ENCODE peak calls at places on chromosomes 4 and X, in eight cellular contexts. V, U, N, X, B, E, A and W are unnamed samples.

GRCh38 chr4:73730292-73730691 is 10.1 kb upstream of the CXCL8 start:
- DNase-seq in A (no peak), V (no peak), N (no peak), E (no peak), U (no peak), X (no peak), B (no peak), W (no peak)

GRCh38 chr4:2942037-2942531 is 21.1 kb downstream of the NOP14 start:
- DNase-seq in A (no peak), U (no peak), X (no peak), V (no peak), N (no peak), E (no peak), B (no peak), W (no peak)

GRCh38 chr4:183171484-183172267 is 72.6 kb downstream of the WWC2 start:
- DNase-seq in E (peak; percentile 67), N (no peak), U (peak; percentile 25), A (no peak), X (no peak), B (no peak), V (no peak), W (peak; percentile 66)

GRCh38 chrX:108036298-108036973 is 8.4 kb upstream of the VSIG1 start:
- DNase-seq in E (peak; percentile 89), U (peak; percentile 93), B (no peak), V (peak; percentile 18), N (no peak), X (no peak), A (no peak), W (peak; percentile 97)

GRCh38 chr4:153241295-153241694 is 37.1 kb downstream of the TRIM2 start:
- DNase-seq in E (no peak), N (no peak), X (no peak), B (no peak), V (no peak), U (no peak), A (no peak), W (no peak)

GRCh38 chrX:97372006-97372766 is 488.5 kb downstream of the RPA4 start:
- DNase-seq in V (no peak), E (no peak), U (no peak), X (no peak), N (no peak), A (no peak), B (no peak), W (no peak)

GRCh38 chrX:140503714-140504351 is 1.0 kb downstream of the SOX3 start:
- DNase-seq in B (peak; percentile 40), U (peak; percentile 7), E (no peak), V (no peak), N (no peak), X (peak; percentile 49), A (peak; percentile 57), W (no peak)

GRCh38 chr4:119721878-119722277 is 93.3 kb upstream of the PDE5A start:
- DNase-seq in U (no peak), V (no peak), X (no peak), A (no peak), B (no peak), N (no peak), E (no peak), W (no peak)

GRCh38 chrX:55794420-55794819 is 76.9 kb downstream of the RRAGB start:
- DNase-seq in A (no peak), V (no peak), U (no peak), X (no peak), B (no peak), N (peak; percentile 73), E (no peak), W (no peak)

GRCh38 chr4:94390804-94391410 is 48.3 kb upstream of the HPGDS start:
- DNase-seq in B (no peak), E (peak; percentile 20), U (peak; percentile 4), V (peak; percentile 23), A (peak; percentile 20), N (no peak), X (no peak), W (peak; percentile 10)

GRCh38 chr4:177441061-177441802 is 1.0 kb downstream of the AGA start:
- DNase-seq in V (peak; percentile 16), B (no peak), A (peak; percentile 22), N (peak; percentile 17), X (peak; percentile 47), E (peak; percentile 23), U (peak; percentile 28), W (peak; percentile 35)

GRCh38 chrX:31540313-31540712 is 468.5 kb upstream of the FTHL17 start:
- DNase-seq in X (no peak), E (no peak), U (no peak), V (no peak), B (no peak), N (no peak), A (no peak), W (no peak)

GRCh38 chr4:67106846-67107467 is 438.3 kb downstream of the CENPC start:
- DNase-seq in A (no peak), X (no peak), E (no peak), V (no peak), N (no peak), B (no peak), U (no peak), W (no peak)

GRCh38 chrX:46587158-46587557 is 13.6 kb downstream of the CHST7 start:
- DNase-seq in A (no peak), N (peak; percentile 55), E (no peak), V (no peak), U (peak; percentile 66), X (no peak), B (no peak), W (no peak)

GRCh38 chr4:55475394-55476243 is 71.1 kb downstream of the CLOCK start:
- DNase-seq in V (no peak), U (peak; percentile 77), X (no peak), A (no peak), N (peak; percentile 4), E (no peak), B (no peak), W (no peak)

GRCh38 chr4:125306533-125306932 is 8.2 kb upstream of the FAT4 start:
- DNase-seq in X (no peak), A (no peak), V (no peak), B (no peak), U (no peak), N (no peak), E (no peak), W (no peak)

GRCh38 chr4:28449080-28449479 is 1588.4 kb downstream of the STIM2 start:
- DNase-seq in U (no peak), V (no peak), X (no peak), N (no peak), B (no peak), A (no peak), E (no peak), W (no peak)

GRCh38 chr4:184420881-184421416 is 53.4 kb downstream of the IRF2 start:
- DNase-seq in X (no peak), U (no peak), A (no peak), V (no peak), B (no peak), E (no peak), N (peak; percentile 82), W (no peak)

GRCh38 chr4:184421558-184422155 is 52.7 kb downstream of the IRF2 start:
- DNase-seq in V (no peak), U (no peak), B (no peak), N (peak; percentile 46), A (no peak), E (no peak), X (no peak), W (no peak)

GRCh38 chr4:184424279-184424678 is 50.1 kb downstream of the IRF2 start:
- DNase-seq in V (no peak), N (no peak), X (no peak), A (no peak), U (no peak), E (no peak), B (no peak), W (no peak)

GRCh38 chr4:184423003-184423686 is 51.2 kb downstream of the IRF2 start:
- DNase-seq in N (no peak), E (no peak), V (no peak), B (no peak), U (no peak), A (no peak), X (no peak), W (no peak)

DNA sequence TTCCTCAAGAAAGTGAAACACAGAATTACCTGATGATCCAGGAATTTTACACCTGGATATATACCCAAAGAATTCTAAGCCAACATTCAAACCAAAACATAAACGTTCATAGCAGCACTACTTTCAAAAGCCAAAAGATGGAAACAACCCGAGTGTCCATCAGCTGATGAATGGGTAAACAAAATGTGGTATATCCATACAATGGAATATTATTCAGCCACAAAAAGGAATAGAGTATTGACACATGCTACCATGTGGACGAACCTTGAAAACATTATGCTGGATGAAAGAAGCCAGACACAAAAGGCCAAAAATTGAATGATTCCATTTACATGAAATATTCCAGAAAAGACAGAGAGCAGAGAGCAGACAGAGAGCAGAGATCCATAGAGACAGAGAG is 52.0 kb downstream of the IRF2 start:
- DNase-seq in A (no peak), U (no peak), X (no peak), N (no peak), E (no peak), V (no peak), B (no peak), W (no peak)
- TF ChIP-seq USF2 in A (no peak), U (no peak), X (no peak), N (no peak), E (no peak), V (no peak), B (no peak), W (no peak)

GRCh38 chr4:57373971-57374370 is 263.8 kb upstream of the IGFBP7 start:
- DNase-seq in B (no peak), X (no peak), E (no peak), U (no peak), V (no peak), A (no peak), N (no peak), W (no peak)
- TF ChIP-seq USF2 in B (no peak), X (no peak), E (no peak), U (no peak), V (no peak), A (no peak), N (no peak), W (no peak)

GRCh38 chrX:50198348-50198747 is 2.5 kb downstream of the AKAP4 start:
- DNase-seq in B (no peak), E (no peak), U (no peak), A (no peak), V (peak; percentile 82), N (no peak), X (no peak), W (no peak)
- TF ChIP-seq USF2 in B (no peak), E (no peak), U (no peak), A (no peak), V (no peak), N (no peak), X (no peak), W (no peak)

GRCh38 chr4:88227734-88228133 is 56.6 kb downstream of the PPM1K start:
- DNase-seq in N (no peak), B (no peak), V (no peak), E (no peak), A (no peak), U (no peak), X (no peak), W (no peak)

GRCh38 chr4:88226143-88226542 is 58.2 kb downstream of the PPM1K start:
- DNase-seq in N (no peak), U (no peak), V (no peak), X (peak; percentile 8), B (no peak), E (no peak), A (no peak), W (no peak)

GRCh38 chr4:88230399-88230798 is 54.0 kb downstream of the PPM1K start:
- DNase-seq in A (no peak), N (no peak), E (no peak), V (no peak), B (no peak), X (no peak), U (no peak), W (no peak)

GRCh38 chr4:88225216-88226107 is 58.9 kb downstream of the PPM1K start:
- DNase-seq in U (peak; percentile 26), A (no peak), E (no peak), N (no peak), V (no peak), X (peak; percentile 14), B (no peak), W (no peak)

GRCh38 chr4:88230953-88231835 is 53.2 kb downstream of the PPM1K start:
- DNase-seq in N (no peak), A (no peak), X (peak; percentile 35), U (peak; percentile 20), V (no peak), B (no peak), E (no peak), W (no peak)
- TF ChIP-seq USF2 in N (no peak), A (no peak), X (no peak), U (no peak), V (no peak), B (no peak), E (no peak), W (no peak)